ENCODE peak calls at places on chromosomes 4 and X, in nine cellular contexts. One of them, this sample, is unnamed.
A peak's percentile ranks its signal among the peaks of the same experiment; 100 is the strongest.

GRCh38 chr4:2765832-2766526 is 9.8 kb upstream of the TNIP2 start:
- DNase-seq in right atrium auricular region: no peak
- DNase-seq in IMR-90: no peak
- DNase-seq in cardiac fibroblast: no peak
- DNase-seq in fibroblast of pulmonary artery: no peak
- DNase-seq in progenitor cell of endocrine pancreas: no peak
- DNase-seq in fibroblast of mammary gland: no peak
- DNase-seq in HepG2: no peak
- DNase-seq in hepatocyte: no peak
- DNase-seq in this sample: no peak

GRCh38 chr4:164945146-164945545 is 32.3 kb downstream of the TRIM61 start:
- DNase-seq in right atrium auricular region: no peak
- DNase-seq in IMR-90: no peak
- DNase-seq in cardiac fibroblast: no peak
- DNase-seq in fibroblast of pulmonary artery: no peak
- DNase-seq in progenitor cell of endocrine pancreas: no peak
- DNase-seq in fibroblast of mammary gland: no peak
- DNase-seq in HepG2: no peak
- DNase-seq in hepatocyte: no peak
- DNase-seq in this sample: no peak

GRCh38 chr4:111806331-111806730 is 338.9 kb upstream of the FAM241A start:
- DNase-seq in right atrium auricular region: no peak
- DNase-seq in IMR-90: no peak
- DNase-seq in cardiac fibroblast: no peak
- DNase-seq in fibroblast of pulmonary artery: no peak
- DNase-seq in progenitor cell of endocrine pancreas: no peak
- DNase-seq in fibroblast of mammary gland: no peak
- DNase-seq in HepG2: peak; percentile 21
- DNase-seq in hepatocyte: peak; percentile 50
- DNase-seq in this sample: no peak

GRCh38 chr4:187059895-187060294 is 336.2 kb upstream of the FAT1 start:
- DNase-seq in right atrium auricular region: no peak
- DNase-seq in IMR-90: no peak
- DNase-seq in cardiac fibroblast: no peak
- DNase-seq in fibroblast of pulmonary artery: no peak
- DNase-seq in progenitor cell of endocrine pancreas: no peak
- DNase-seq in fibroblast of mammary gland: no peak
- DNase-seq in HepG2: no peak
- DNase-seq in hepatocyte: no peak
- DNase-seq in this sample: no peak

GRCh38 chrX:4656419-4656818 is 943.0 kb upstream of the PRKX start:
- DNase-seq in right atrium auricular region: no peak
- DNase-seq in IMR-90: no peak
- DNase-seq in cardiac fibroblast: no peak
- DNase-seq in fibroblast of pulmonary artery: no peak
- DNase-seq in progenitor cell of endocrine pancreas: no peak
- DNase-seq in fibroblast of mammary gland: no peak
- DNase-seq in HepG2: no peak
- DNase-seq in hepatocyte: no peak
- DNase-seq in this sample: no peak

GRCh38 chr4:113365377-113365776 is 315.9 kb downstream of the ANK2 start:
- DNase-seq in right atrium auricular region: no peak
- DNase-seq in IMR-90: no peak
- DNase-seq in cardiac fibroblast: no peak
- DNase-seq in fibroblast of pulmonary artery: no peak
- DNase-seq in progenitor cell of endocrine pancreas: no peak
- DNase-seq in fibroblast of mammary gland: no peak
- DNase-seq in HepG2: no peak
- DNase-seq in hepatocyte: no peak
- DNase-seq in this sample: no peak

GRCh38 chr4:139367421-139368090 is 65.3 kb upstream of the NDUFC1 start:
- DNase-seq in right atrium auricular region: no peak
- DNase-seq in IMR-90: peak; percentile 81
- DNase-seq in cardiac fibroblast: peak; percentile 43
- DNase-seq in fibroblast of pulmonary artery: peak; percentile 50
- DNase-seq in progenitor cell of endocrine pancreas: no peak
- DNase-seq in fibroblast of mammary gland: peak; percentile 30
- DNase-seq in HepG2: no peak
- DNase-seq in hepatocyte: no peak
- DNase-seq in this sample: no peak

GRCh38 chrX:153818571-153819397 is 11.6 kb downstream of the PDZD4 start:
- DNase-seq in right atrium auricular region: no peak
- DNase-seq in IMR-90: no peak
- DNase-seq in cardiac fibroblast: no peak
- DNase-seq in fibroblast of pulmonary artery: no peak
- DNase-seq in progenitor cell of endocrine pancreas: peak; percentile 39
- DNase-seq in fibroblast of mammary gland: no peak
- DNase-seq in HepG2: no peak
- DNase-seq in hepatocyte: peak; percentile 68
- DNase-seq in this sample: peak; percentile 84

GRCh38 chr4:1052231-1052671 is 40.8 kb downstream of the FGFRL1 start:
- DNase-seq in right atrium auricular region: no peak
- DNase-seq in IMR-90: no peak
- DNase-seq in cardiac fibroblast: no peak
- DNase-seq in fibroblast of pulmonary artery: no peak
- DNase-seq in progenitor cell of endocrine pancreas: no peak
- DNase-seq in fibroblast of mammary gland: no peak
- DNase-seq in HepG2: no peak
- DNase-seq in hepatocyte: no peak
- DNase-seq in this sample: no peak

GRCh38 chr4:185587444-185588161 is 52.3 kb upstream of the PDLIM3 start:
- DNase-seq in right atrium auricular region: no peak
- DNase-seq in IMR-90: peak; percentile 68
- DNase-seq in cardiac fibroblast: no peak
- DNase-seq in fibroblast of pulmonary artery: peak; percentile 43
- DNase-seq in progenitor cell of endocrine pancreas: no peak
- DNase-seq in fibroblast of mammary gland: no peak
- DNase-seq in HepG2: no peak
- DNase-seq in hepatocyte: no peak
- DNase-seq in this sample: no peak

GRCh38 chrX:44456685-44457084 is 86.0 kb downstream of the FUNDC1 start:
- DNase-seq in right atrium auricular region: no peak
- DNase-seq in IMR-90: no peak
- DNase-seq in cardiac fibroblast: no peak
- DNase-seq in fibroblast of pulmonary artery: no peak
- DNase-seq in progenitor cell of endocrine pancreas: no peak
- DNase-seq in fibroblast of mammary gland: no peak
- DNase-seq in HepG2: no peak
- DNase-seq in hepatocyte: no peak
- DNase-seq in this sample: no peak

GRCh38 chr4:73222466-73223257 is 35.9 kb downstream of the ANKRD17 start:
- DNase-seq in right atrium auricular region: no peak
- DNase-seq in IMR-90: peak; percentile 97
- DNase-seq in cardiac fibroblast: peak; percentile 97
- DNase-seq in fibroblast of pulmonary artery: peak; percentile 97
- DNase-seq in progenitor cell of endocrine pancreas: no peak
- DNase-seq in fibroblast of mammary gland: peak; percentile 95
- DNase-seq in HepG2: peak; percentile 75
- DNase-seq in hepatocyte: peak; percentile 88
- DNase-seq in this sample: no peak

GRCh38 chr4:2545321-2546013 is 9.0 kb downstream of the FAM193A start:
- DNase-seq in right atrium auricular region: no peak
- DNase-seq in IMR-90: peak; percentile 13
- DNase-seq in cardiac fibroblast: no peak
- DNase-seq in fibroblast of pulmonary artery: no peak
- DNase-seq in progenitor cell of endocrine pancreas: no peak
- DNase-seq in fibroblast of mammary gland: peak; percentile 37
- DNase-seq in HepG2: no peak
- DNase-seq in hepatocyte: no peak
- DNase-seq in this sample: no peak

GRCh38 chr4:107993969-107994368 is 4.3 kb downstream of the HADH start:
- DNase-seq in right atrium auricular region: no peak
- DNase-seq in IMR-90: no peak
- DNase-seq in cardiac fibroblast: no peak
- DNase-seq in fibroblast of pulmonary artery: no peak
- DNase-seq in progenitor cell of endocrine pancreas: no peak
- DNase-seq in fibroblast of mammary gland: no peak
- DNase-seq in HepG2: no peak
- DNase-seq in hepatocyte: no peak
- DNase-seq in this sample: no peak

GRCh38 chr4:4217123-4217522 is 9.6 kb downstream of the OTOP1 start:
- DNase-seq in right atrium auricular region: no peak
- DNase-seq in IMR-90: peak; percentile 33
- DNase-seq in cardiac fibroblast: no peak
- DNase-seq in fibroblast of pulmonary artery: no peak
- DNase-seq in progenitor cell of endocrine pancreas: no peak
- DNase-seq in fibroblast of mammary gland: no peak
- DNase-seq in HepG2: no peak
- DNase-seq in hepatocyte: no peak
- DNase-seq in this sample: no peak

GRCh38 chr4:159765402-159765801 is 662.5 kb downstream of the RAPGEF2 start:
- DNase-seq in right atrium auricular region: no peak
- DNase-seq in IMR-90: no peak
- DNase-seq in cardiac fibroblast: peak; percentile 8
- DNase-seq in fibroblast of pulmonary artery: peak; percentile 20
- DNase-seq in progenitor cell of endocrine pancreas: no peak
- DNase-seq in fibroblast of mammary gland: no peak
- DNase-seq in HepG2: no peak
- DNase-seq in hepatocyte: no peak
- DNase-seq in this sample: no peak

DNA sequence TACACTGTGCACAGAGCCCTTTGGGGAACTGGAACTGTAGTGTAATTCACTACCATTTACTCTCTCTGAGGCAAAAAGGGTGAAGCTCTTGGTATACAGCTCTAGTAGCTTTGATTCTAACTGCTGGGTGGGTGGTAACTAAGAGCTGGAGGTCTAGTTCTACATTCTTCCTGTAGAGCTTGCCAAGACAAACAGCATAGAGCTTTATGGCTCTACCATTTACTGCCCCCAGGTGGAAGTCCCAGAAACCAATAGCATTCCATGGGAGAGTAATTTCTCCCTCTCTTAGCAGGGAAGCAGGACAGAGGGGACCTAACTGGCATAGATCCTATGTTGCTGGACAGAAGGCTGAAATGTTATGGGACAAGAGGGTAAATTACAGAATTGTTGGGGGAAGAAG is 26.7 kb downstream of the HDAC8 start:
- DNase-seq in right atrium auricular region: no peak
- DNase-seq in IMR-90: no peak
- DNase-seq in cardiac fibroblast: peak; percentile 17
- DNase-seq in fibroblast of pulmonary artery: peak; percentile 37
- DNase-seq in progenitor cell of endocrine pancreas: no peak
- DNase-seq in fibroblast of mammary gland: peak; percentile 14
- DNase-seq in HepG2: peak; percentile 2
- DNase-seq in hepatocyte: no peak
- DNase-seq in this sample: no peak
- TF ChIP-seq CTCF in right atrium auricular region: peak; percentile 15
- TF ChIP-seq CTCF in IMR-90: peak; percentile 10
- TF ChIP-seq CTCF in cardiac fibroblast: peak; percentile 5
- TF ChIP-seq CTCF in fibroblast of pulmonary artery: peak; percentile 26
- TF ChIP-seq CTCF in progenitor cell of endocrine pancreas: no peak
- TF ChIP-seq CTCF in fibroblast of mammary gland: peak; percentile 22
- TF ChIP-seq CTCF in HepG2: peak; percentile 24
- TF ChIP-seq CTCF in hepatocyte: no peak
- TF ChIP-seq CTCF in this sample: no peak

DNA sequence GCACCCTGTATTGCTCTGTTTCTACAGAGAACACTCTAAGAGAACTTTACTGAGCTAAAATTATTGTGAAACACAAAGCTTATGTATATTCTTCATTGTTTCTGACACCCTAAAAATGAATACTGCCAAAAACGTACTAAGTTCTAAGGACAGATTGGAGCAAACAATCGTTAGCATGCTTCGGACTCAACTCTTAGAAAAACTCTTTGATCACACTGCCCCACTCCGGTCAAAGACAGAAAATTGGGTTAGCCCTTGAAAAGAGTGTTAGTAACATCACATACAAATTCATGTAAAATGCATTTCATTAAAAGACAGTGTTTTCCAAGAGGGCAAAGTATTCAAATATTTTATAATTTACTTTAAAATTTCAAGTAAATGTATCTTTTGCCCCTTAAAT is 177.4 kb downstream of the DCHS2 start:
- DNase-seq in right atrium auricular region: no peak
- DNase-seq in IMR-90: no peak
- DNase-seq in cardiac fibroblast: peak; percentile 40
- DNase-seq in fibroblast of pulmonary artery: peak; percentile 40
- DNase-seq in progenitor cell of endocrine pancreas: no peak
- DNase-seq in fibroblast of mammary gland: peak; percentile 75
- DNase-seq in HepG2: peak; percentile 13
- DNase-seq in hepatocyte: peak; percentile 35
- DNase-seq in this sample: no peak
- TF ChIP-seq CTCF in right atrium auricular region: no peak
- TF ChIP-seq CTCF in IMR-90: no peak
- TF ChIP-seq CTCF in cardiac fibroblast: no peak
- TF ChIP-seq CTCF in fibroblast of pulmonary artery: peak; percentile 16
- TF ChIP-seq CTCF in progenitor cell of endocrine pancreas: peak; percentile 31
- TF ChIP-seq CTCF in fibroblast of mammary gland: peak; percentile 50
- TF ChIP-seq CTCF in HepG2: peak; percentile 34
- TF ChIP-seq CTCF in hepatocyte: peak; percentile 52
- TF ChIP-seq CTCF in this sample: peak; percentile 55

DNA sequence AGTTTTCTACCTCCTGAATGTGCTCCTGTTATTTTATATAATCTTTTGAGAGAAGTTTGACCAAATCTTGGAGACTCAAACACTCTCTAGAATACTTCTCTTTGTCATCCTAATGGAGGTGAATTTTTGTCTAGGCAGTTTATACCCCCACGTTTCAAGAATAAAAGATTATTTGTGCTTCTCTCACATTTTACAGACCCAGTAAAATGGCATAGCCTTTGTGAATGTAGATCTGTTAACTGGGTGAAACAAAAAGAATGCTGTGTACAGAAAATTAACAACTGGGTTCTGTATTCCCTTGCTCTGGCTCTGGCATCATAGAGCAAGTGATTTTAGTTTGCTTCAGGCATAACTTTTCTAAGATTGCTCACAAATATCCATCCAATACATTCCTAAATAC is 26.1 kb downstream of the GASK1B start:
- DNase-seq in right atrium auricular region: no peak
- DNase-seq in IMR-90: no peak
- DNase-seq in cardiac fibroblast: no peak
- DNase-seq in fibroblast of pulmonary artery: no peak
- DNase-seq in progenitor cell of endocrine pancreas: no peak
- DNase-seq in fibroblast of mammary gland: no peak
- DNase-seq in HepG2: no peak
- DNase-seq in hepatocyte: no peak
- DNase-seq in this sample: no peak
- TF ChIP-seq CTCF in right atrium auricular region: no peak
- TF ChIP-seq CTCF in IMR-90: no peak
- TF ChIP-seq CTCF in cardiac fibroblast: no peak
- TF ChIP-seq CTCF in fibroblast of pulmonary artery: no peak
- TF ChIP-seq CTCF in progenitor cell of endocrine pancreas: no peak
- TF ChIP-seq CTCF in fibroblast of mammary gland: no peak
- TF ChIP-seq CTCF in HepG2: no peak
- TF ChIP-seq CTCF in hepatocyte: no peak
- TF ChIP-seq CTCF in this sample: no peak

DNA sequence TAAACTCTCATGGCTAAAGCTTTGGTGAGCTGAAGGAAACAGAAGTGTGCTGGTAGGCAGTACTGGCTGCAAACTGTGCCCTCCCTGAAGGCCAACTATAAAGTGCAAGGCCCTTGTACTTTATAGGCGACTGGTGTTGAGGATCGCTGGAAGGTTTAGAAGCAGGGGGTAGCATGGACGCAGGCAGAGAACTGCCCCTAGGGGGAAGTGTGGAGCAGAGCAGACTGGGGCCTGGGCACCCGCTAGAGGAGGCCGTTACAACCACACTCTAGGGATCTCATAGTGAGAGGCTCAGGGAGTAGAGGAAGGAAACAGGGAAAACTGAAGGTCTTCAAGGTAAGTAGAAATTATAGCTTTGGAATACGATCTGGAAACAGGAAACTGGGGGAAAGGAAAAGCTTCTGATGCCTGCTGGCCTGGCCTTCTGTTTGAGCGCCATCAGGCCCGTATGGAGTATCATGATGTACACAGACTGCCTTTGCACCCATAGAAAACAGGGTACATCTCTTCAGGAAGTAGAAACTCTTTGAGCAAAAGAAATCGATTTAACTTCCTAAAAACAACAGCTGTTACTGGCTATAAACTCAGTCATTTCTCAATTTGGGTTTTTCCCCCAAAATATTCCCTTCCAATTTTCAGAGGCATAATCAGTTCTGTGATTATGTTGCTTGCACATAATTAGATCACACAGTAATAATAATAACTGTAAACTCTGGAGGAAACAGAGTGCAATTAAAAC is 23.9 kb upstream of the TMSB4X start:
- DNase-seq in right atrium auricular region: no peak
- DNase-seq in IMR-90: no peak
- DNase-seq in cardiac fibroblast: peak; percentile 26
- DNase-seq in fibroblast of pulmonary artery: no peak
- DNase-seq in progenitor cell of endocrine pancreas: no peak
- DNase-seq in fibroblast of mammary gland: no peak
- DNase-seq in HepG2: peak; percentile 26
- DNase-seq in hepatocyte: peak; percentile 64
- DNase-seq in this sample: no peak
- TF ChIP-seq CTCF in right atrium auricular region: peak; percentile 53
- TF ChIP-seq CTCF in IMR-90: peak; percentile 26
- TF ChIP-seq CTCF in cardiac fibroblast: peak; percentile 7
- TF ChIP-seq CTCF in fibroblast of pulmonary artery: peak; percentile 8
- TF ChIP-seq CTCF in progenitor cell of endocrine pancreas: peak; percentile 51
- TF ChIP-seq CTCF in fibroblast of mammary gland: no peak
- TF ChIP-seq CTCF in HepG2: peak; percentile 61
- TF ChIP-seq CTCF in hepatocyte: peak; percentile 44
- TF ChIP-seq CTCF in this sample: peak; percentile 40

This sample was measured in osteocyte.